ENCODE peak calls at places on chromosomes 2 and 18, in six cellular contexts. M, N, X, S, V and E are unnamed samples. For H3K4me1, the result is how much of the 10 kb centered on the place peaks cover.

GRCh38 chr2:188322569-188323531 is 31.2 kb downstream of the GULP1 start:
- DNase-seq in M (no peak), N (peak), X (peak), S (no peak), V (peak), E (no peak)

GRCh38 chr2:240569998-240570530 is 1.8 kb downstream of the RNPEPL1 start:
- DNase-seq in M (no peak), N (no peak), X (no peak), S (no peak), V (no peak), E (no peak)

GRCh38 chr2:78992451-78992806 is 33.1 kb upstream of the REG3G start:
- DNase-seq in M (peak), N (peak), X (no peak), S (peak), V (peak), E (no peak)

GRCh38 chr2:223005496-223005895 is 46.5 kb upstream of the KCNE4 start:
- DNase-seq in M (no peak), N (peak), X (peak), S (no peak), V (no peak), E (no peak)

GRCh38 chr2:39377226-39377939 is 59.7 kb downstream of the MAP4K3 start:
- DNase-seq in M (no peak), N (peak), X (no peak), S (peak), V (no peak), E (peak)

GRCh38 chr2:65487404-65487803 is 55.0 kb upstream of the SPRED2 start:
- DNase-seq in M (no peak), N (no peak), X (no peak), S (no peak), V (no peak), E (no peak)

GRCh38 chr2:34365937-34366336 is 766.8 kb upstream of the FAM98A start:
- DNase-seq in M (peak), N (no peak), X (no peak), S (no peak), V (no peak), E (no peak)

GRCh38 chr18:9048808-9049494 is 53.5 kb upstream of the NDUFV2 start:
- DNase-seq in M (no peak), N (peak), X (peak), S (no peak), V (peak), E (no peak)

GRCh38 chr2:160126315-160126714 is 63.9 kb upstream of the PLA2R1 start:
- DNase-seq in M (no peak), N (no peak), X (no peak), S (no peak), V (no peak), E (no peak)

GRCh38 chr2:227864161-227864756 is 7.2 kb upstream of the DAW1 start:
- DNase-seq in M (no peak), N (peak), X (peak), S (no peak), V (no peak), E (no peak)

GRCh38 chr2:66537001-66537400 is 102.1 kb downstream of the MEIS1 start:
- DNase-seq in M (peak), N (no peak), X (no peak), S (no peak), V (no peak), E (no peak)

GRCh38 chr2:130767408-130767775 is 12.1 kb downstream of the AMER3 start:
- DNase-seq in M (no peak), N (no peak), X (no peak), S (no peak), V (no peak), E (no peak)

GRCh38 chr2:96098900-96099590 is 17.3 kb downstream of the ADRA2B start:
- DNase-seq in M (no peak), N (no peak), X (no peak), S (no peak), V (no peak), E (no peak)

GRCh38 chr2:133841905-133842304 is 273.6 kb upstream of the NCKAP5 start:
- DNase-seq in M (no peak), N (peak), X (peak), S (no peak), V (peak), E (no peak)

GRCh38 chr2:65055427-65056214 is 595 bp upstream of the CEP68 start:
- DNase-seq in M (no peak), N (no peak), X (no peak), S (no peak), V (no peak), E (peak)

GRCh38 chr2:239522002-239522739 is 121.4 kb upstream of the HDAC4 start:
- DNase-seq in M (no peak), N (no peak), X (no peak), S (no peak), V (no peak), E (no peak)

GRCh38 chr18:57223160-57223870 is 76.4 kb downstream of the BOD1L2 start:
- DNase-seq in M (no peak), N (no peak), X (no peak), S (no peak), V (no peak), E (no peak)

GRCh38 chr2:53970095-53970897 is 497 bp downstream of the PSME4 start:
- DNase-seq in M (peak), N (peak), X (peak), S (peak), V (peak), E (peak)

GRCh38 chr2:53969285-53970094 is 1.3 kb downstream of the PSME4 start:
- DNase-seq in M (no peak), N (peak), X (peak), S (peak), V (peak), E (peak)

GRCh38 chr2:53964237-53964952 is 6.4 kb downstream of the PSME4 start:
- DNase-seq in M (no peak), N (no peak), X (no peak), S (no peak), V (peak), E (no peak)

GRCh38 chr2:53960476-53960875 is 10.3 kb downstream of the PSME4 start:
- DNase-seq in M (no peak), N (no peak), X (no peak), S (no peak), V (no peak), E (no peak)

GRCh38 chr2:53964987-53965687 is 5.7 kb downstream of the PSME4 start:
- DNase-seq in M (no peak), N (no peak), X (no peak), S (no peak), V (no peak), E (no peak)
- H3K4me1 ChIP-seq in M (under half), N (under half), X (under half), S (under half), V (under half), E (half or more)

DNA sequence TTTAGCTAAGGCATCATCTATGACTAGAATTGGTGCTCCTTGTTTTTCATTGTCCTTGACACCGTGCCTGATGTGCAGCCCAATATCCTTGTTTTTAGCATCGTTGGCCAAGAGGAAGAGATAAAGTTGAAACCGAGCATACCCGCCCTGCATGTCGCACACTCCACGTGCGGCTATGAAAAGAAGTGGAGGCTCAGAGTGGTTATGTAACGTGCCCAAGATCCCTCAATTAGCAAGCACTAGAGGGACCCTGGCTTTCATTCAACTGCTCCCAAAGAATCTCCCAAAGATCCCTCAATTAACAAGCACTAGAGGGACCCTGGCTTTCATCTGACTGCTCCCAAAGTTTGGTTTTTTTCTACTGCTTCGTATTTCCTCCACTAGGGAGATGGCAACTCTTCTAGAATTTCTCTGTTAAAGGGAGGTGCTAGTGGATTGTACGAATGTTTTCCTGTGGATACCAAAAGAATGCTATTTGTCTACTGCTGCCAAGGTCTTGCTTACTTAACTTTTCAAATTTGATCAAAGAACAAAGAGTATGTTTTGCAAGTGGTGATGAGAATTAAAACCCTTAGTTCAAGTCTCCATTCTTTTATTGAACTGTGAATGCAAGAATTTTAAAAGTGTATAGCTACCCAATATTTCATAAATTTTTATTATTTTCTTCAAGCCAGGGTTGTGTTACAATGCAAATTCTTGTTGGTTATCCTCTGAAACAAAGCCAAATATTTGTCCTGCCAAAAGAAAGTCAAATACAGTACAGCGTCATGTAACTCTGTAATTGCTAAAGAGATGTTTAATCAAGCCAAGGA is 92.1 kb downstream of the AOX1 start:
- DNase-seq in M (no peak), N (no peak), X (peak), S (no peak), V (peak), E (no peak)
- H3K4me2 ChIP-seq in M (no peak), N (no peak), X (peak), S (no peak), V (peak), E (no peak)

GRCh38 chr2:203692039-203692710 is 14.3 kb upstream of the CD28 start:
- DNase-seq in M (no peak), N (peak), X (no peak), S (no peak), V (no peak), E (no peak)
- H3K4me1 ChIP-seq in M (under half), N (under half), X (under half), S (under half), V (under half), E (half or more)

GRCh38 chr18:70293166-70293565 is 4.3 kb downstream of the SOCS6 start:
- DNase-seq in M (no peak), N (peak), X (peak), S (peak), V (peak), E (no peak)
- H3K4me2 ChIP-seq in M (no peak), N (no peak), X (peak), S (peak), V (peak), E (no peak)

GRCh38 chr2:71452565-71452964 is 796 bp upstream of the DYSF start:
- DNase-seq in M (no peak), N (peak), X (peak), S (peak), V (peak), E (peak)

GRCh38 chr2:71453404-71454220 is at the start of gene DYSF:
- DNase-seq in M (peak), N (peak), X (peak), S (peak), V (peak), E (no peak)

GRCh38 chr2:71454221-71455010 is 1.1 kb downstream of the DYSF start:
- DNase-seq in M (no peak), N (no peak), X (no peak), S (peak), V (peak), E (no peak)

GRCh38 chr2:71449343-71449742 is 4.0 kb upstream of the DYSF start:
- DNase-seq in M (no peak), N (no peak), X (no peak), S (no peak), V (no peak), E (no peak)

GRCh38 chr2:71451695-71452094 is 1.7 kb upstream of the DYSF start:
- DNase-seq in M (no peak), N (peak), X (no peak), S (no peak), V (no peak), E (no peak)
- H3K4me1 ChIP-seq in M (under half), N (under half), X (under half), S (under half), V (under half), E (under half)

GRCh38 chr2:218387369-218388194 is 5.5 kb downstream of the SLC11A1 start:
- DNase-seq in M (no peak), N (peak), X (peak), S (no peak), V (peak), E (no peak)

GRCh38 chr2:218383892-218384519 is 1.9 kb downstream of the SLC11A1 start:
- DNase-seq in M (no peak), N (no peak), X (no peak), S (no peak), V (peak), E (no peak)

GRCh38 chr2:218384975-218385374 is 2.9 kb downstream of the SLC11A1 start:
- DNase-seq in M (no peak), N (no peak), X (no peak), S (no peak), V (no peak), E (no peak)

GRCh38 chr2:218389333-218390150 is 7.5 kb downstream of the SLC11A1 start:
- DNase-seq in M (no peak), N (no peak), X (no peak), S (no peak), V (no peak), E (no peak)

DNA sequence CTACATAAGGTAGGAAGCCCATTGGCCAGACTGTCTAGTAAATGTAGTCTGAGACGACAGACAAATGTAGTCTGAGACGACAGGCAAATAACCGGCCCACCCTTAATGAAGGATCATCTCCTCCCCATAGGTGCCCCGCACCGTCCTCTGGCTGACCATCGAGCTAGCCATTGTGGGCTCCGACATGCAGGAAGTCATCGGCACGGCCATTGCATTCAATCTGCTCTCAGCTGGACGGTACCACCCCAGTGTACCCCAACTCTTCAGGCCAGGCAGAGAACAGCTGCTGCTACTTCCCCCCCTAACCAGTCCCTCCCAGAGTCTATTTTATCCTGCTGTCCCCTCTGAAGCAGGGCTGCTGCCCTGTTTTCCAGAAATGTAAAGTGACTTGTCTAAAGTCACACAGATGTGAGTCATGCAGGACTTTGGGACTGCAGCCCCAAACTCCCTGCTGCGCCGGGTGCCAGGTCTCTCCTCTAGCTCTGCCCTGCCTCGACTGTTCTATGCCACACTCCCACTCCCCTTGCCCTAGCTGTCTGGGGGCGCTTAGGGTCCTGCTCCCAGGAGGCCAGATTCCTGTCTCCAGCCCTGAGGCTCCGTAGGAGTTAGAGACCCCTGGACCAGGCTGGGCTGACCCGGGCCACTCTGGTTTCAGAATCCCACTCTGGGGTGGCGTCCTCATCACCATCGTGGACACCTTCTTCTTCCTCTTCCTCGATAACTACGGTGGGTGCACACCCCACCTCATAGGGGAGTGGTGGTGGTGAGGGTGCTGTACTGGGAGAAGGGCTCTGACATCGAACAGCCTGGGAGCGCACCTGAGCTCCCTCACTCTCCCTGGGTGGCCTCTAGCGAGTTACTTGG is 4.7 kb downstream of the SLC11A1 start:
- DNase-seq in M (no peak), N (no peak), X (no peak), S (no peak), V (no peak), E (no peak)
- H3K4me2 ChIP-seq in M (no peak), N (peak), X (peak), S (no peak), V (peak), E (no peak)

GRCh38 chr2:36360063-36360462 is 4.5 kb downstream of the CRIM1 start:
- DNase-seq in M (no peak), N (no peak), X (no peak), S (no peak), V (peak), E (no peak)

GRCh38 chr2:36357506-36358316 is 2.1 kb downstream of the CRIM1 start:
- DNase-seq in M (no peak), N (peak), X (peak), S (no peak), V (peak), E (peak)

GRCh38 chr2:36359006-36359580 is 3.5 kb downstream of the CRIM1 start:
- DNase-seq in M (no peak), N (no peak), X (peak), S (no peak), V (peak), E (peak)

GRCh38 chr2:36356990-36357505 is 1.5 kb downstream of the CRIM1 start:
- DNase-seq in M (no peak), N (peak), X (peak), S (no peak), V (peak), E (peak)

GRCh38 chr2:36358317-36358659 is 2.7 kb downstream of the CRIM1 start:
- DNase-seq in M (no peak), N (no peak), X (peak), S (no peak), V (peak), E (no peak)
- H3K4me1 ChIP-seq in M (under half), N (under half), X (under half), S (under half), V (half or more), E (under half)

GRCh38 chr2:201643216-201643651 is at the start of gene TMEM237:
- DNase-seq in M (peak), N (no peak), X (peak), S (peak), V (peak), E (peak)

GRCh38 chr2:201642086-201642578 is 1.2 kb downstream of the TMEM237 start:
- DNase-seq in M (no peak), N (no peak), X (no peak), S (no peak), V (no peak), E (peak)

GRCh38 chr2:201638331-201638730 is 5.0 kb downstream of the TMEM237 start:
- DNase-seq in M (no peak), N (no peak), X (peak), S (no peak), V (no peak), E (no peak)

GRCh38 chr2:201642579-201643215 is 606 bp downstream of the TMEM237 start:
- DNase-seq in M (peak), N (peak), X (peak), S (peak), V (peak), E (peak)

DNA sequence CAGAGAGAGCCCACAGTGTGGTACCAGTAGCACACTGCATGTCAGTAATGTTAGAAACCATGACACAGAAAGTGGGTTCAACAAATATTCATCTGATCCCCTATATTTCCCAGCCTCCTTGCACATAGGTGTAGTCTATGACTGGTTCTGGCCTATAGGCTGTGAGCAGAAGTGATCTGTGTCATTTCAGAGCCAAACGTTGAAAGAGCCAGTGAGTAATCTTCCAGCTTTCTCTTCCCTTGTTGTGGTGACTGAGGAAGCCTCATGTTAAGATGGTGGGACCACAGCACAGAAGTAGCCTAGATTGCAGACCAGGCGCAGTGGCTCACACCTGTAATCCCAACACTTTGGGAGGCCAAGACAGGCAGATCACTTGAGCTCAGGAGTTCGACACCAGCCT is 4.1 kb downstream of the TMEM237 start:
- DNase-seq in M (no peak), N (no peak), X (peak), S (no peak), V (no peak), E (no peak)
- H3K4me2 ChIP-seq in M (no peak), N (no peak), X (no peak), S (no peak), V (no peak), E (no peak)